ENCODE peak calls at places on chromosome 11, in ten cellular contexts. V is lung, F is tibial artery, Q is HL-60, D is adrenal gland, K is heart right ventricle, E is fibroblast of lung, T is dorsolateral prefrontal cortex, R is IMR-90, L is brain microvascular endothelial cell. S is an unnamed sample.

GRCh38 chr11:94310191-94310875 is 6.0 kb downstream of the IZUMO1R start:
- DNase-seq in V (no peak), F (no peak), Q (no peak), D (no peak), K (no peak), E (no peak), T (no peak), R (no peak), L (no peak), S (no peak)

GRCh38 chr11:35030716-35031213 is 108.2 kb upstream of the CD44 start:
- DNase-seq in V (peak), F (peak), Q (no peak), D (peak), K (peak), E (peak), T (no peak), R (peak), L (peak), S (peak)

GRCh38 chr11:133078591-133079179 is 453.6 kb downstream of the OPCML start:
- DNase-seq in V (no peak), F (no peak), Q (peak), D (no peak), K (peak), E (peak), T (peak), R (peak), L (peak), S (no peak)

GRCh38 chr11:6988506-6988905 is 31.6 kb downstream of the ZNF214 start:
- DNase-seq in V (no peak), F (no peak), Q (no peak), D (no peak), K (no peak), E (peak), T (no peak), R (peak), L (peak), S (no peak)

GRCh38 chr11:34192481-34193401 is 87.3 kb downstream of the NAT10 start:
- DNase-seq in V (peak), F (peak), Q (no peak), D (peak), K (peak), E (peak), T (peak), R (peak), L (peak), S (peak)

GRCh38 chr11:32259641-32260081 is 168.8 kb downstream of the RCN1 start:
- DNase-seq in V (peak), F (no peak), Q (peak), D (peak), K (no peak), E (peak), T (no peak), R (peak), L (peak), S (no peak)

GRCh38 chr11:13316528-13316961 is 39.0 kb downstream of the BMAL1 start:
- DNase-seq in V (peak), F (peak), Q (no peak), D (peak), K (peak), E (peak), T (no peak), R (peak), L (peak), S (peak)

GRCh38 chr11:111837366-111837891 is 34.0 kb downstream of the ALG9 start:
- DNase-seq in V (no peak), F (no peak), Q (no peak), D (no peak), K (no peak), E (no peak), T (no peak), R (no peak), L (no peak), S (no peak)

GRCh38 chr11:114774599-114775365 is 96.5 kb downstream of the NXPE2 start:
- DNase-seq in V (peak), F (no peak), Q (peak), D (peak), K (no peak), E (peak), T (peak), R (peak), L (no peak), S (no peak)

GRCh38 chr11:31237819-31238771 is 131.4 kb downstream of the DCDC1 start:
- DNase-seq in V (no peak), F (no peak), Q (no peak), D (no peak), K (no peak), E (peak), T (no peak), R (no peak), L (no peak), S (no peak)

GRCh38 chr11:65041206-65042035 is at the start of gene SAC3D1:
- DNase-seq in V (no peak), F (no peak), Q (peak), D (peak), K (no peak), E (peak), T (no peak), R (peak), L (peak), S (no peak)

GRCh38 chr11:26522912-26523610 is 49.0 kb downstream of the MUC15 start:
- DNase-seq in V (no peak), F (no peak), Q (peak), D (no peak), K (no peak), E (peak), T (no peak), R (peak), L (peak), S (no peak)

GRCh38 chr11:124776865-124777645 is 15.0 kb upstream of the ESAM start:
- DNase-seq in V (no peak), F (peak), Q (no peak), D (no peak), K (no peak), E (no peak), T (no peak), R (no peak), L (no peak), S (peak)

GRCh38 chr11:118921929-118922744 is 3.6 kb downstream of the BCL9L start:
- DNase-seq in V (peak), F (peak), Q (no peak), D (peak), K (peak), E (peak), T (peak), R (peak), L (no peak), S (peak)

GRCh38 chr11:30960387-30960992 is 374.3 kb upstream of the MPPED2 start:
- DNase-seq in V (no peak), F (no peak), Q (no peak), D (peak), K (no peak), E (peak), T (no peak), R (peak), L (peak), S (no peak)

GRCh38 chr11:65067446-65067845 is 9.1 kb upstream of the NAALADL1 start:
- DNase-seq in V (no peak), F (no peak), Q (no peak), D (no peak), K (no peak), E (no peak), T (no peak), R (no peak), L (no peak), S (no peak)

GRCh38 chr11:75783416-75784084 is 15.0 kb downstream of the DGAT2 start:
- DNase-seq in V (no peak), F (no peak), Q (no peak), D (no peak), K (no peak), E (no peak), T (no peak), R (no peak), L (no peak), S (no peak)

GRCh38 chr11:75784085-75784478 is 15.5 kb downstream of the DGAT2 start:
- DNase-seq in V (no peak), F (no peak), Q (no peak), D (no peak), K (no peak), E (no peak), T (no peak), R (no peak), L (no peak), S (no peak)

GRCh38 chr11:75781296-75781695 is 12.7 kb downstream of the DGAT2 start:
- DNase-seq in V (no peak), F (no peak), Q (no peak), D (no peak), K (no peak), E (no peak), T (no peak), R (no peak), L (no peak), S (no peak)

GRCh38 chr11:75781831-75782230 is 13.3 kb downstream of the DGAT2 start:
- DNase-seq in V (no peak), F (no peak), Q (no peak), D (no peak), K (no peak), E (no peak), T (no peak), R (no peak), L (no peak), S (no peak)

GRCh38 chr11:75782540-75783263 is 14.1 kb downstream of the DGAT2 start:
- DNase-seq in V (no peak), F (no peak), Q (no peak), D (no peak), K (no peak), E (no peak), T (no peak), R (no peak), L (no peak), S (no peak)
- H3K27ac ChIP-seq in V (no peak), F (no peak), Q (no peak), D (no peak), K (no peak), E (no peak), T (no peak), R (no peak), L (no peak), S (no peak)

DNA sequence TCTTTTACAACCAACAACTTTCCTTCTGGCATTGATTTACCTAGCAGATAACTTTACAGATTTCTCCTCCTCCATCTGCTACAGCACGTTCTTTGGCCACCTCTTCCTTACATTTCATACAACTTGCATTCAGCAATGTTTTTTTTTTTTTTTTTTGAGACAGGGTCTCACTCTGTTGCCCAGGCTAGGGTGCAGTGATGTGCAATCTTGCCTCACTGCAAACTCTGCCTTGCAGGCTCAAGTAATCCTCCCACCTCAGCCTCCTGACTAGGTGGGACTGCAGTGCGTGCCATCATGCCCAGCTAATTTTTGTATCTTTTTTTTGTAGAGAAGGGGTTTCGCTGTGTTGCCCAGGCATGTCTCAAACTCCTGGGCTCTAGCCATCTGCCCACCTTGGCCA is 6.5 kb downstream of the PDE3B start:
- DNase-seq in V (no peak), F (no peak), Q (no peak), D (no peak), K (no peak), E (no peak), T (no peak), R (no peak), L (no peak), S (no peak)
- H3K4me3 ChIP-seq in V (no peak), F (no peak), Q (no peak), D (no peak), K (no peak), E (no peak), T (no peak), R (no peak), L (no peak), S (no peak)

GRCh38 chr11:36056160-36056751 is 112.4 kb downstream of the LDLRAD3 start:
- DNase-seq in V (no peak), F (no peak), Q (peak), D (peak), K (no peak), E (no peak), T (no peak), R (peak), L (peak), S (no peak)
- TF ChIP-seq CTCF in V (no peak), F (no peak), Q (peak), D (peak), K (peak), E (peak), T (peak), R (peak), L (peak), S (no peak)

GRCh38 chr11:66100272-66101037 is 30.4 kb downstream of the PACS1 start:
- DNase-seq in V (peak), F (peak), Q (peak), D (peak), K (peak), E (peak), T (peak), R (no peak), L (no peak), S (no peak)
- H3K27ac ChIP-seq in V (peak), F (no peak), Q (peak), D (no peak), K (no peak), E (no peak), T (no peak), R (no peak), L (no peak), S (no peak)

GRCh38 chr11:45896392-45897068 is 10.5 kb downstream of the FREY1 start:
- DNase-seq in V (no peak), F (no peak), Q (no peak), D (no peak), K (no peak), E (no peak), T (no peak), R (no peak), L (no peak), S (no peak)

GRCh38 chr11:45897556-45897955 is 9.5 kb downstream of the FREY1 start:
- DNase-seq in V (no peak), F (no peak), Q (no peak), D (no peak), K (no peak), E (no peak), T (no peak), R (no peak), L (no peak), S (no peak)

GRCh38 chr11:45899448-45900174 is 7.5 kb downstream of the FREY1 start:
- DNase-seq in V (peak), F (peak), Q (no peak), D (peak), K (peak), E (peak), T (peak), R (peak), L (peak), S (peak)

GRCh38 chr11:45900916-45901617 is 6.0 kb downstream of the FREY1 start:
- DNase-seq in V (no peak), F (no peak), Q (no peak), D (peak), K (peak), E (no peak), T (peak), R (no peak), L (no peak), S (no peak)

DNA sequence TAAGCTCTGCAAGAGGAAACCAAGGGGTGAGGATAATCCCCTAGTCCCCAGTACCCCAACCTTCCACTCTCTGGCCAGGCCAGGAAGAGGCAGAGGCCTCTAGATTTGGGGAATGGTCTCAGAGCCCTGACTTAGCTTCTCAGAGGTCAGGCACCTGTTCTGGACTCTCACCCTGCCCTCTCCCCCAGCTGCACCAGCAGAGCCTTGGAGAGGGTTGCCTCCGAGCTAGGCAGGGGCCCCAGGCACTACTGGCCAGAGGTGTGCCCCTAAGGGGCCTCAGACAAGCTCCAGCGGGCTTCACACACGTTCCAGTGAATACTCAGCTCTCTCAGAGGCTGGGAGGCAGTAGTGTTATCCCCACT is 8.0 kb downstream of the FREY1 start:
- DNase-seq in V (no peak), F (no peak), Q (no peak), D (no peak), K (no peak), E (no peak), T (no peak), R (no peak), L (no peak), S (no peak)
- H3K4me3 ChIP-seq in V (no peak), F (peak), Q (no peak), D (no peak), K (peak), E (no peak), T (peak), R (no peak), L (no peak), S (peak)

S was measured in coronary artery.